ENCODE peak calls at places on chromosomes 12 and 14, in six cellular contexts. B, T, K, G, S and M are unnamed samples.

GRCh38 chr14:70822706-70823185 is 13.4 kb upstream of the MAP3K9 start:
- DNase-seq in S (peak), B (peak), T (peak), G (peak), K (peak), M (no peak)

GRCh38 chr14:91352101-91352500 is 65.5 kb downstream of the CCDC88C start:
- DNase-seq in K (peak), S (peak), G (no peak), B (peak), T (no peak), M (no peak)

GRCh38 chr12:122928033-122928890 is 32.3 kb upstream of the VPS37B start:
- DNase-seq in K (no peak), S (no peak), B (no peak), T (no peak), G (no peak), M (no peak)

GRCh38 chr14:75718199-75718598 is 57.2 kb downstream of the TTLL5 start:
- DNase-seq in K (no peak), T (no peak), S (no peak), B (no peak), G (no peak), M (no peak)

GRCh38 chr12:2324375-2324774 is 271.6 kb downstream of the CACNA1C start:
- DNase-seq in K (peak), G (no peak), B (no peak), T (no peak), S (no peak), M (no peak)

GRCh38 chr12:90499793-90500192 is 455.2 kb downstream of the CCER1 start:
- DNase-seq in T (peak), G (no peak), S (no peak), K (no peak), B (no peak), M (no peak)

GRCh38 chr12:66803972-66804371 is 125.1 kb upstream of the GRIP1 start:
- DNase-seq in T (no peak), B (no peak), G (no peak), S (no peak), K (peak), M (no peak)

GRCh38 chr14:23751591-23751990 is 115.4 kb downstream of the DHRS2 start:
- DNase-seq in T (no peak), S (no peak), K (no peak), B (no peak), G (no peak), M (no peak)

GRCh38 chr14:33814010-33814409 is 136.9 kb downstream of the EGLN3 start:
- DNase-seq in T (no peak), K (no peak), B (no peak), S (no peak), G (no peak), M (no peak)

GRCh38 chr12:105289114-105289904 is 41.2 kb upstream of the C12orf75 start:
- DNase-seq in K (no peak), G (no peak), S (no peak), B (no peak), T (peak), M (no peak)

GRCh38 chr14:62162998-62163589 is 400.9 kb downstream of the SNAPC1 start:
- DNase-seq in G (peak), T (peak), S (no peak), K (no peak), B (peak), M (peak)

GRCh38 chr14:104794641-104795467 is 694 bp downstream of the AKT1 start:
- DNase-seq in S (no peak), T (peak), G (no peak), K (peak), B (peak), M (no peak)

GRCh38 chr12:83896416-83896815 is 1016.2 kb downstream of the SLC6A15 start:
- DNase-seq in S (no peak), B (no peak), K (no peak), G (no peak), T (no peak), M (no peak)

GRCh38 chr14:61609143-61609851 is 86.0 kb upstream of the HIF1A start:
- DNase-seq in G (peak), K (peak), T (no peak), S (no peak), B (no peak), M (no peak)

GRCh38 chr12:78035913-78036658 is 205.4 kb downstream of the NAV3 start:
- DNase-seq in K (no peak), B (peak), T (no peak), S (no peak), G (no peak), M (no peak)

GRCh38 chr14:58796636-58797429 is 159.1 kb downstream of the DACT1 start:
- DNase-seq in T (peak), G (no peak), B (no peak), S (no peak), K (no peak), M (no peak)

GRCh38 chr14:42222924-42223471 is 616.3 kb downstream of the LRFN5 start:
- DNase-seq in G (no peak), T (peak), K (no peak), B (peak), S (no peak), M (no peak)

DNA sequence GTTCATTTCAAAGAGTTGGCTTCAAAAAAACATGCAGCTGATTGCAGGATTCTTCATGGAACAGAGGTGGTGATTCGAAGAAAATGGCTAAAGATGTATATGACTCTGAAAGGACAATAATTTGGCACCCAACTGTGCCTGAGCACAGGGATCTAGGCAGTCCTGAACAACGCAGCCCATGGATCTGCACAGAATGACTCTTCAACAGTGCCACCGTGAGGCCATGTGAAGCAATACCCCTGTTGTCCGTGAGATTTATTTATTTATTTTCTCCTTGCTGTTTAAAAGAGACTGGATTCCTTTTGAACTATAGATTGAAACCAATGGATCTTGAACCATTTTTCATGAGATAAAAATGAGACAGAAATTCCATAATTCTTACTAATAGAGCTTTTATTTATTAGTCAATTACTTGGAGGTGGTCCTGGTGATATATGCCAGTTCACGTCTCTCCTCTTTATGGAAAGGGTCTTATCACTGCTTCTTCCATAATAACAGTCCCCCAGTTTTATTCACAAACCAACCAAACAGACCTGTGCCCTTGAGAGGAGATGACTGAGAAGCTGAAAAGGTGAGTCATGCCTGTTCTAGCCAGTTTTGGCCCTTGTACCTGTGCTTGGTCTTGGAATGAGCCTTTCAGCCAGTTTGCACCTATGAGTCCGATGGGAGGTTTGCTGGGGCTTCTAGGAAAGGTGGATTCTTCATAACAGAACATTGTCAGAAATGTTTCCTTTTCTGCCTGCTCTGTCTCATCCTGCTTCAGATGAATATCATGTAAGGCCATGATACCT is 1598.3 kb downstream of the AACS start:
- DNase-seq in G (peak), T (peak), B (peak), S (no peak), K (no peak), M (no peak)
- TF ChIP-seq CTCF in G (peak), T (no peak), B (peak), S (no peak), K (no peak), M (peak)

GRCh38 chr12:455821-456220 is 3.9 kb upstream of the B4GALNT3 start:
- DNase-seq in K (no peak), T (no peak), B (no peak), S (no peak), G (no peak), M (no peak)

GRCh38 chr12:450438-450837 is 9.3 kb upstream of the B4GALNT3 start:
- DNase-seq in K (no peak), G (no peak), T (no peak), S (no peak), B (no peak), M (no peak)

GRCh38 chr12:457676-458075 is 2.1 kb upstream of the B4GALNT3 start:
- DNase-seq in S (no peak), K (no peak), B (no peak), T (peak), G (no peak), M (no peak)

GRCh38 chr12:449203-449602 is 10.5 kb upstream of the B4GALNT3 start:
- DNase-seq in S (no peak), K (no peak), G (no peak), T (no peak), B (no peak), M (no peak)

DNA sequence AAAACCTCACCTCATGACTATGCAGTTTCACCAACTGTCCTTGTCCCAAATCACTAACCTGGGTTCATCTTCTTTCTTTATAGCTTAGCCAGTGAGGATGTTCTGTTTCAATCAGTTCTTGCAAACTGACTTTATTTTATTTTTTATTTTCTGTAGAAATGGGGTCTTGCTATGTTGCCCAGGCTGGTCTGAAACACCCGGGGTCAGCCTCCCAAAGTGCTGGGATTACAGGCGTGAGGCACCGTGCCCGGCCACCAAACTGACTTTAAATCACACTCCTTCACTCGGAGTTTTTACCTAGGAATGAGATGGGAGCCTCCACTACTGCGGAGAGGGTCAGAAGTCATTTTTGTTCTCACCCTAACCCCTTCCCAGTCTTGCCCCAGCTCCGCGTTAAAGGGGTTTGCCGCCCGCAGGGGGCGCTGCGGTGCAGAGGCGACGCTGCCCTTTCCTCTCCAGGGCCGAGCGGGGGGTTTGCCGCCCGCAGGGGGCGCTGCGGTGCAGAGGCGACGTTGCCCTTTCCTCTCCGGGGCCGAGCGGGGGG is 7.0 kb upstream of the B4GALNT3 start:
- DNase-seq in S (no peak), K (peak), G (no peak), B (peak), T (no peak), M (no peak)
- TF ChIP-seq CTCF in S (no peak), K (no peak), G (no peak), B (no peak), T (peak), M (no peak)

DNA sequence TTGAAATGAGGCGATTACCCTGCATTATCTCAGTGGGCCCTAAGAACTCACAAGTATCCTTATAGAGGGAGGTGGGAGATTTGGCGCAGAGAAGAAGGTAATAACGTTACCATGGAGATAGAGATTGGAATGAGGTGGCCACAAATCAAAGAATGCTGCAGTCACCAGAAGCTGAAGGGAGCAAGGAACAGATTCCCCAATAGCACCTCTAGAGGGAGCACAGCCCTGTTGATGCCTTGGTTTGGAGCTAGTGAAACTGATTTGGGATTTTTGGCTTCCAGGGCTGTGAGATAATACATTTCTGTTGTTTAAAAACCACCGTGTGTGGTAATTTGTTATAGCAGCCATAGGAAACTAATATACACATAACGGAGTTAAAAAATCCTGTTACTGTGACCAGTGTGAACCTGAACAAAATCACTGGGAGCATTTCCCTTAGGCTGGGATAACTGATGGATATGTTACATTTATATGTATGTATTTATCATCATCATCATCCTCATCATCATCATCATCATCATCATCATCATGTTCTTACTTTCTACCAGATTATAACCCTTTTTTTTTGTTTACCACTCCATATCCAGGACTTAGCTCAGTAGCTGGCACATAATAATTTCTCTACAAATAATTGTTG is 100.3 kb downstream of the LIN7A start:
- DNase-seq in K (no peak), S (peak), T (peak), G (peak), B (peak), M (no peak)
- TF ChIP-seq CTCF in K (peak), S (peak), T (peak), G (peak), B (peak), M (peak)

DNA sequence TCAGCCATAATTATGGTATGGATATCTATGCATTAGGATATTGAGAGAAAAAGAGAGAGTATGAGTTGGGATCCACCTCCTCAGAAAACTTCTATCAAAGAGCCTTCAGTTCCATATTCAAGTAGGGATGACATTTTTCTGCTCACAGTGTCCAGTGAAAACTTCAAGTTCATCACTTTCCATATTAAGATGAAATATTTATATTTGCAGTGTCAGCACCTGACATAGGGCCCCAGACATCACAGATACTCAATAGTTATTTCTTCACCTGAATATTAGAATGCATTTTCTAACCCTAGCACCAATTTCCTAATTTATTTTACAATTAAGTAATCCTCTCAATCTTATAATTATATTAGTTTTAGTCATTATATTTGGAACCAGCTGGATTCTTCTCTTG is 318.0 kb upstream of the MGAT4C start:
- DNase-seq in T (no peak), K (no peak), B (no peak), S (no peak), G (no peak), M (no peak)
- TF ChIP-seq CTCF in T (no peak), K (no peak), B (no peak), S (no peak), G (no peak), M (no peak)